ENCODE peak calls at places on chromosome 21, in five cellular contexts. One of them, this sample, is unnamed.
A peak's percentile ranks its signal among the peaks of the same experiment; 100 is the strongest.

GRCh38 chr21:43864313-43864805 is 664 bp upstream of the AGPAT3 start:
- DNase-seq in GM12878: no peak
- DNase-seq in H1: no peak
- DNase-seq in K562: peak; percentile 67
- DNase-seq in HepG2: no peak
- DNase-seq in this sample: peak; percentile 84

GRCh38 chr21:21096956-21097355 is 98.7 kb downstream of the NCAM2 start:
- DNase-seq in H1: no peak
- DNase-seq in GM12878: no peak
- DNase-seq in K562: peak; percentile 19
- DNase-seq in HepG2: no peak
- DNase-seq in this sample: no peak

GRCh38 chr21:16633851-16634521 is 878.9 kb upstream of the CXADR start:
- DNase-seq in H1: no peak
- DNase-seq in HepG2: no peak
- DNase-seq in K562: no peak
- DNase-seq in GM12878: no peak
- DNase-seq in this sample: no peak

GRCh38 chr21:22223385-22223784 is 1225.2 kb downstream of the NCAM2 start:
- DNase-seq in K562: no peak
- DNase-seq in HepG2: no peak
- DNase-seq in H1: no peak
- DNase-seq in GM12878: peak; percentile 4
- DNase-seq in this sample: no peak

GRCh38 chr21:43034098-43034497 is 41.5 kb downstream of the CBS start:
- DNase-seq in K562: no peak
- DNase-seq in HepG2: no peak
- DNase-seq in GM12878: no peak
- DNase-seq in H1: no peak
- DNase-seq in this sample: no peak

GRCh38 chr21:28454978-28455600 is 537.6 kb downstream of the LTN1 start:
- DNase-seq in K562: no peak
- DNase-seq in H1: no peak
- DNase-seq in HepG2: no peak
- DNase-seq in GM12878: no peak
- DNase-seq in this sample: no peak

GRCh38 chr21:29394051-29394450 is 95.3 kb downstream of the BACH1 start:
- DNase-seq in K562: no peak
- DNase-seq in GM12878: no peak
- DNase-seq in HepG2: no peak
- DNase-seq in H1: no peak
- DNase-seq in this sample: no peak

GRCh38 chr21:31913191-31913608 is 40.4 kb downstream of the HUNK start:
- DNase-seq in K562: no peak
- DNase-seq in HepG2: no peak
- DNase-seq in GM12878: no peak
- DNase-seq in H1: no peak
- DNase-seq in this sample: no peak

GRCh38 chr21:39313457-39314154 is at the start of gene BRWD1:
- DNase-seq in GM12878: no peak
- DNase-seq in K562: peak; percentile 91
- DNase-seq in HepG2: peak; percentile 72
- DNase-seq in H1: peak; percentile 51
- DNase-seq in this sample: peak; percentile 90

DNA sequence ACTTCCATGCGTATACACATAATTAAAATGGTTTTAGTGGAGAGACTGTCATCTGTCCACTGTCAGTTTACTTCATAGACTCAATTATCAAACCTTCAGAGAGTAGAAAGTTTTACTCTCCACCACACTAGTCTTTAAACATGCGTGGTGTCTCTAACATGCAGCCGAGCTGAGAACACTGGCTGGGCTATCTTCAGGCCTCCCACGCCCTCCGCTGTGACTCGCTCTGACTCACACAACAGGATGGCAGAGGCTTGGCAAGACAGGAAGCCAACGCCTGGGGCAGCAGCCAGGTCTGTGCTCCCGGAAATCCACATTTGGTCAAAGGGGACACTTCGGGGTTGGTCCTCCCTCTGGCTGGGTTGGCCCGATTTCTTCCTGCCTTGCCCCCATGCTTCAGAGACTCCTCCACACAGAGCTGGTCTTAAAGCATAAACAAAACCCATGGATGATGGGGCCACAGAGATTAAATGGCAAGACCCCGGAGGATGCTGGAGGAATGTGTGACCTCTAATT is 22.7 kb upstream of the IFNGR2 start:
- DNase-seq in GM12878: peak; percentile 95
- DNase-seq in K562: peak; percentile 60
- DNase-seq in H1: peak; percentile 41
- DNase-seq in HepG2: peak; percentile 75
- DNase-seq in this sample: peak; percentile 17
- H3K4me2 ChIP-seq in GM12878: peak overlapping the region; percentile 39
- H3K4me2 ChIP-seq in K562: peak overlapping the region; percentile 21
- H3K4me2 ChIP-seq in H1: no peak overlapping the region
- H3K4me2 ChIP-seq in HepG2: peak overlapping the region; percentile 51
- H3K4me2 ChIP-seq in this sample: no peak overlapping the region

GRCh38 chr21:41398251-41398650 is 27.8 kb upstream of the MX1 start:
- DNase-seq in GM12878: no peak
- DNase-seq in H1: no peak
- DNase-seq in HepG2: no peak
- DNase-seq in K562: no peak
- DNase-seq in this sample: no peak

GRCh38 chr21:41393876-41394465 is 32.1 kb upstream of the MX1 start:
- DNase-seq in K562: no peak
- DNase-seq in HepG2: no peak
- DNase-seq in GM12878: no peak
- DNase-seq in H1: no peak
- DNase-seq in this sample: no peak

GRCh38 chr21:41397416-41397815 is 28.6 kb upstream of the MX1 start:
- DNase-seq in H1: no peak
- DNase-seq in K562: no peak
- DNase-seq in HepG2: no peak
- DNase-seq in GM12878: no peak
- DNase-seq in this sample: no peak

GRCh38 chr21:41398831-41399230 is 27.2 kb upstream of the MX1 start:
- DNase-seq in GM12878: no peak
- DNase-seq in H1: no peak
- DNase-seq in HepG2: no peak
- DNase-seq in K562: no peak
- DNase-seq in this sample: no peak

DNA sequence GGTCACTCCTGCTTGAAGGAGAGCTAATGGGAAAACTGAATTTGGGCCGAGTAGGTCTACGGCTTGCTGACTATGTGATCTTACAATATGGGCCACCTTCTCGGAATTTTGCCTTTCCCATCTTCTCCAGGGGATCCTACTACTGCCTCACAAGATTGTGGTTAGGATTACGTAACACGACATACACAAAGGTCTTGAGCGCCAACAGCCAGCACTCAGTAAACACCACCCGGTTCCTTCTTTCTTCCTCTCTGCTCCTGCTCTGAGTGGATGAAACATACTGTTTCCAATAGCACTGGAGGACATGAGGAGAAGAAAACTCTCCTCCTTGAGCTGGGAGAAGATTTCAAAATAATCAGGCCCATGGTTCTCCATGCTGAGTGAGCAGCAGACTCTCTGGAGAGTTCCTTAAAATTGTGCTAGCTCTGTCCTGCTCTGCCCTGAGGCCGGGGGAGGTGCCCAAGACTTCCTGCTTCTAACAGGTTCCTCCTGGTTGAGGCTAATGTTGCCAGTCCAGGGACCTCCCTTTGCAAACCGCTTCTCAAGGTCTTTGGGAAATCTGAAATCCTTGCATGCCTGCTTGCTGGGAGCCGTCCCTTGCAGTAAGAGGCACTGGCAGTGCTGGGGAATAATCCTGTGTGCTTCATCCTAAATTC is 29.5 kb upstream of the MX1 start:
- DNase-seq in HepG2: no peak
- DNase-seq in K562: no peak
- DNase-seq in GM12878: no peak
- DNase-seq in H1: no peak
- DNase-seq in this sample: peak; percentile 18
- TF ChIP-seq CREB1 in HepG2: no peak
- TF ChIP-seq CREB1 in K562: no peak
- TF ChIP-seq CREB1 in GM12878: no peak
- TF ChIP-seq CREB1 in H1: no peak
- TF ChIP-seq CREB1 in this sample: no peak

DNA sequence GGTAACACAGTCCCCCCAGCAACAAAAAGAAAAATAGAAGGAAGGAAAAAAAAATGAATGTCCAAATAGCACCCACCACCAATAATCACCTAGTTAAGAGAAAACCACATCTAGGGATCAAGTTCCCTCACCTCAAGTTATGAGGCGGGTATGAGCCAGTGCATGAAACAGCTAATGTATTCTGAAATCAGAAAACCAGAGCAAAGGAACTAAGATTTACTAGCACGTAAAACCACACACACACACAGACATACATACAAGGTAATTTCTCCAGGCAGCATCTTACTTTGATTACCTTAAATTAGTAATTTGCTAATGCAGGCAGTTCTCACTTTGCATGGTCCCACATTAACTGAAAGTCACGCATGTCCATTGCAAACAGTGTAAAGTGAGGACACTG is 109.8 kb downstream of the HLCS start:
- DNase-seq in H1: no peak
- DNase-seq in HepG2: no peak
- DNase-seq in GM12878: no peak
- DNase-seq in K562: no peak
- DNase-seq in this sample: no peak
- H3K4me2 ChIP-seq in H1: no peak overlapping the region
- H3K4me2 ChIP-seq in HepG2: no peak overlapping the region
- H3K4me2 ChIP-seq in GM12878: no peak overlapping the region
- H3K4me2 ChIP-seq in K562: no peak overlapping the region
- H3K4me2 ChIP-seq in this sample: no peak overlapping the region

GRCh38 chr21:35905973-35906357 is 154.4 kb downstream of the SETD4 start:
- DNase-seq in K562: no peak
- DNase-seq in H1: no peak
- DNase-seq in HepG2: no peak
- DNase-seq in GM12878: no peak
- DNase-seq in this sample: no peak
- TF ChIP-seq CREB1 in K562: no peak
- TF ChIP-seq CREB1 in H1: no peak
- TF ChIP-seq CREB1 in HepG2: no peak
- TF ChIP-seq CREB1 in GM12878: no peak
- TF ChIP-seq CREB1 in this sample: no peak

DNA sequence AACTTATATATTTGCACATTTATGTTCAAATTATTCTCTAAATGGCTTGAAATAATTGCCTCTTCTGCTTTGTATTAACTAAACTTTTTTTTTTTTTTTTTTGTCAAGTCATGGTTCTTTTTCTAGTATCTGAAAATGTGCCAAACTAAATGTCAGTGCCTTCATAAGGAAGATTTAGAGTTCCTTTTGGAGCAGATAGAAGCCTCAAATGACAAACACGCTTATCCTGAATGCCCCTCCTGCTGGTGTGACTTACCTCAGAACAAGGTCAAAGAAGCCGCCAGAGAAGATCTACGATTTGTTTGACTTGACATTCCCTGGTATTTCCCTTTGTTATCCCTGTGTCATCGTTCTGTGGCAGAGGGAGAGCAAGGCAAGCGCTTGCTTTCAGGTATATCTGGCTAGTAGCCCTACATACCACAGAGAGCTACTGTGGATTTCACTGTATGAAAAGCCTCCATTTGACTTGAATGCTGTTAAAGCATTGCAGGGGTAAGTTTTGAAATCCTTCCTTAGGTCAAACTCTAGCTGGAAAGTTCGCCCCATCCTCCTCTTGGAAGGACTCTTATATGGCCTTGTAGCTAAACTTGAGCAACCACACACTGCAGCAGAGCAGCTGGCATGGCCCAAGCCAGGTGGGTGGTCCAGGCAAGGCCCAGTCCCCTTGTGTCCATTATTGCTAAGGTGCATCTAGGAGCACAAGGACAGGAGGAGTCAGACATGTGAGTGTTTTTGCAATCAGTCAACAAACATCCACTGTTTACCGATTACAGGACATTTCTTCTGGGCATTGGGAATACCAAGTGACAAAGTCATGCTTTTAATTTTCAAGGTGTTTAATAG is 285.4 kb upstream of the USP25 start:
- DNase-seq in GM12878: no peak
- DNase-seq in HepG2: peak; percentile 98
- DNase-seq in H1: no peak
- DNase-seq in K562: no peak
- DNase-seq in this sample: peak; percentile 67
- H3K4me2 ChIP-seq in GM12878: no peak overlapping the region
- H3K4me2 ChIP-seq in HepG2: peak overlapping the region; percentile 85
- H3K4me2 ChIP-seq in H1: peak overlapping the region; percentile 14
- H3K4me2 ChIP-seq in K562: no peak overlapping the region
- H3K4me2 ChIP-seq in this sample: peak overlapping the region; percentile 24

This sample was measured in GM23338.